ENCODE peak calls at places on chromosomes 3 and 15, in seven cellular contexts. One of them, this sample, is unnamed.

GRCh38 chr15:36921484-36922091 is 178.8 kb downstream of the MEIS2 start:
- DNase-seq in NCI-H524 treated with DMSO at 0.1 percent for 48 hours: no peak
- DNase-seq in tibial nerve: no peak
- DNase-seq in anterior cingulate cortex: no peak
- DNase-seq in RKO: no peak
- DNase-seq in Caki2: no peak
- DNase-seq in GM23338: no peak
- DNase-seq in this sample: no peak

GRCh38 chr3:69411331-69411730 is 25.4 kb upstream of the FRMD4B start:
- DNase-seq in NCI-H524 treated with DMSO at 0.1 percent for 48 hours: no peak
- DNase-seq in tibial nerve: no peak
- DNase-seq in anterior cingulate cortex: no peak
- DNase-seq in RKO: peak
- DNase-seq in Caki2: no peak
- DNase-seq in GM23338: no peak
- DNase-seq in this sample: no peak

GRCh38 chr3:95460274-95460673 is 1354.1 kb upstream of the EPHA6 start:
- DNase-seq in NCI-H524 treated with DMSO at 0.1 percent for 48 hours: no peak
- DNase-seq in tibial nerve: no peak
- DNase-seq in anterior cingulate cortex: no peak
- DNase-seq in RKO: no peak
- DNase-seq in Caki2: no peak
- DNase-seq in GM23338: no peak
- DNase-seq in this sample: no peak

GRCh38 chr15:52056496-52056895 is 37.5 kb downstream of the MAPK6 start:
- DNase-seq in NCI-H524 treated with DMSO at 0.1 percent for 48 hours: no peak
- DNase-seq in tibial nerve: no peak
- DNase-seq in anterior cingulate cortex: no peak
- DNase-seq in RKO: no peak
- DNase-seq in Caki2: no peak
- DNase-seq in GM23338: no peak
- DNase-seq in this sample: no peak

GRCh38 chr3:72951259-72951722 is 45.3 kb upstream of the PPP4R2 start:
- DNase-seq in NCI-H524 treated with DMSO at 0.1 percent for 48 hours: no peak
- DNase-seq in tibial nerve: no peak
- DNase-seq in anterior cingulate cortex: no peak
- DNase-seq in RKO: no peak
- DNase-seq in Caki2: no peak
- DNase-seq in GM23338: no peak
- DNase-seq in this sample: no peak

GRCh38 chr3:73547427-73548036 is 77.2 kb downstream of the PDZRN3 start:
- DNase-seq in NCI-H524 treated with DMSO at 0.1 percent for 48 hours: peak
- DNase-seq in tibial nerve: no peak
- DNase-seq in anterior cingulate cortex: no peak
- DNase-seq in RKO: no peak
- DNase-seq in Caki2: no peak
- DNase-seq in GM23338: peak
- DNase-seq in this sample: no peak

GRCh38 chr3:106120334-106120733 is 251.5 kb upstream of the CBLB start:
- DNase-seq in NCI-H524 treated with DMSO at 0.1 percent for 48 hours: no peak
- DNase-seq in tibial nerve: no peak
- DNase-seq in anterior cingulate cortex: no peak
- DNase-seq in RKO: peak
- DNase-seq in Caki2: no peak
- DNase-seq in GM23338: no peak
- DNase-seq in this sample: no peak

GRCh38 chr15:84979651-84980050 is 2.0 kb upstream of the PDE8A start:
- DNase-seq in NCI-H524 treated with DMSO at 0.1 percent for 48 hours: no peak
- DNase-seq in tibial nerve: no peak
- DNase-seq in anterior cingulate cortex: no peak
- DNase-seq in RKO: no peak
- DNase-seq in Caki2: no peak
- DNase-seq in GM23338: peak
- DNase-seq in this sample: no peak

GRCh38 chr3:23174426-23175039 is 28.6 kb upstream of the UBE2E2 start:
- DNase-seq in NCI-H524 treated with DMSO at 0.1 percent for 48 hours: no peak
- DNase-seq in tibial nerve: no peak
- DNase-seq in anterior cingulate cortex: no peak
- DNase-seq in RKO: no peak
- DNase-seq in Caki2: no peak
- DNase-seq in GM23338: peak
- DNase-seq in this sample: no peak

GRCh38 chr3:55497250-55497649 is 10.1 kb upstream of the WNT5A start:
- DNase-seq in NCI-H524 treated with DMSO at 0.1 percent for 48 hours: no peak
- DNase-seq in tibial nerve: no peak
- DNase-seq in anterior cingulate cortex: no peak
- DNase-seq in RKO: no peak
- DNase-seq in Caki2: no peak
- DNase-seq in GM23338: no peak
- DNase-seq in this sample: no peak

GRCh38 chr15:44099671-44100070 is 95.4 kb downstream of the FRMD5 start:
- DNase-seq in NCI-H524 treated with DMSO at 0.1 percent for 48 hours: no peak
- DNase-seq in tibial nerve: no peak
- DNase-seq in anterior cingulate cortex: no peak
- DNase-seq in RKO: no peak
- DNase-seq in Caki2: no peak
- DNase-seq in GM23338: no peak
- DNase-seq in this sample: no peak

GRCh38 chr3:195221876-195222617 is 48.9 kb downstream of the XXYLT1 start:
- DNase-seq in NCI-H524 treated with DMSO at 0.1 percent for 48 hours: no peak
- DNase-seq in tibial nerve: no peak
- DNase-seq in anterior cingulate cortex: no peak
- DNase-seq in RKO: no peak
- DNase-seq in Caki2: no peak
- DNase-seq in GM23338: no peak
- DNase-seq in this sample: no peak

GRCh38 chr15:61479601-61480000 is 250.5 kb upstream of the RORA start:
- DNase-seq in NCI-H524 treated with DMSO at 0.1 percent for 48 hours: no peak
- DNase-seq in tibial nerve: no peak
- DNase-seq in anterior cingulate cortex: no peak
- DNase-seq in RKO: peak
- DNase-seq in Caki2: peak
- DNase-seq in GM23338: no peak
- DNase-seq in this sample: no peak

GRCh38 chr3:4797201-4797600 is 182.0 kb upstream of the BHLHE40 start:
- DNase-seq in NCI-H524 treated with DMSO at 0.1 percent for 48 hours: no peak
- DNase-seq in tibial nerve: no peak
- DNase-seq in anterior cingulate cortex: no peak
- DNase-seq in RKO: no peak
- DNase-seq in Caki2: no peak
- DNase-seq in GM23338: no peak
- DNase-seq in this sample: no peak

GRCh38 chr3:22907796-22908195 is 295.3 kb upstream of the UBE2E2 start:
- DNase-seq in NCI-H524 treated with DMSO at 0.1 percent for 48 hours: no peak
- DNase-seq in tibial nerve: no peak
- DNase-seq in anterior cingulate cortex: no peak
- DNase-seq in RKO: no peak
- DNase-seq in Caki2: no peak
- DNase-seq in GM23338: no peak
- DNase-seq in this sample: no peak

This sample was measured in head of caudate nucleus.